ENCODE peak calls at places on chromosomes 2 and 18, in seven cellular contexts. One of them, this sample, is unnamed.

GRCh38 chr2:138777996-138778395 is 2.2 kb downstream of the NXPH2 start:
- DNase-seq in KBM-7: no peak
- DNase-seq in NCI-H510A treated with DMSO at 0.1 percent for 48 hours: no peak
- DNase-seq in NCI-H1092: no peak
- DNase-seq in memory B cell: no peak
- DNase-seq in H9: peak
- DNase-seq in NCI-H1436 treated with DMSO at 0.1 percent for 48 hours: no peak
- DNase-seq in this sample: no peak

GRCh38 chr2:213016984-213017351 is 134.4 kb downstream of the IKZF2 start:
- DNase-seq in NCI-H1092: no peak
- DNase-seq in H9: no peak
- DNase-seq in NCI-H1436 treated with DMSO at 0.1 percent for 48 hours: no peak
- DNase-seq in memory B cell: no peak
- DNase-seq in KBM-7: no peak
- DNase-seq in NCI-H510A treated with DMSO at 0.1 percent for 48 hours: no peak
- DNase-seq in this sample: no peak

GRCh38 chr18:39681061-39681460 is 2115.5 kb upstream of the CELF4 start:
- DNase-seq in NCI-H510A treated with DMSO at 0.1 percent for 48 hours: no peak
- DNase-seq in memory B cell: no peak
- DNase-seq in H9: no peak
- DNase-seq in KBM-7: no peak
- DNase-seq in NCI-H1092: peak
- DNase-seq in NCI-H1436 treated with DMSO at 0.1 percent for 48 hours: no peak
- DNase-seq in this sample: peak

GRCh38 chr2:240223631-240224030 is 83.2 kb upstream of the OTOS start:
- DNase-seq in NCI-H1092: no peak
- DNase-seq in NCI-H510A treated with DMSO at 0.1 percent for 48 hours: no peak
- DNase-seq in memory B cell: no peak
- DNase-seq in H9: no peak
- DNase-seq in KBM-7: no peak
- DNase-seq in NCI-H1436 treated with DMSO at 0.1 percent for 48 hours: no peak
- DNase-seq in this sample: no peak

GRCh38 chr2:191041418-191042161 is 27.6 kb upstream of the STAT1 start:
- DNase-seq in NCI-H1092: no peak
- DNase-seq in KBM-7: no peak
- DNase-seq in memory B cell: no peak
- DNase-seq in NCI-H1436 treated with DMSO at 0.1 percent for 48 hours: no peak
- DNase-seq in NCI-H510A treated with DMSO at 0.1 percent for 48 hours: no peak
- DNase-seq in H9: peak
- DNase-seq in this sample: no peak

GRCh38 chr2:137837830-137838229 is 126.4 kb upstream of the HNMT start:
- DNase-seq in KBM-7: no peak
- DNase-seq in memory B cell: no peak
- DNase-seq in NCI-H1436 treated with DMSO at 0.1 percent for 48 hours: no peak
- DNase-seq in NCI-H510A treated with DMSO at 0.1 percent for 48 hours: no peak
- DNase-seq in NCI-H1092: no peak
- DNase-seq in H9: no peak
- DNase-seq in this sample: no peak

GRCh38 chr2:218993345-218994315 is at the start of gene CRYBA2:
- DNase-seq in KBM-7: no peak
- DNase-seq in NCI-H1436 treated with DMSO at 0.1 percent for 48 hours: no peak
- DNase-seq in NCI-H1092: peak
- DNase-seq in memory B cell: no peak
- DNase-seq in H9: peak
- DNase-seq in NCI-H510A treated with DMSO at 0.1 percent for 48 hours: no peak
- DNase-seq in this sample: peak

GRCh38 chr18:4125246-4125938 is 329.7 kb downstream of the DLGAP1 start:
- DNase-seq in NCI-H1092: peak
- DNase-seq in NCI-H510A treated with DMSO at 0.1 percent for 48 hours: no peak
- DNase-seq in NCI-H1436 treated with DMSO at 0.1 percent for 48 hours: no peak
- DNase-seq in H9: peak
- DNase-seq in KBM-7: no peak
- DNase-seq in memory B cell: no peak
- DNase-seq in this sample: no peak

GRCh38 chr2:127695491-127696472 is 5.5 kb upstream of the SFT2D3 start:
- DNase-seq in NCI-H510A treated with DMSO at 0.1 percent for 48 hours: peak
- DNase-seq in NCI-H1436 treated with DMSO at 0.1 percent for 48 hours: no peak
- DNase-seq in NCI-H1092: no peak
- DNase-seq in memory B cell: peak
- DNase-seq in KBM-7: no peak
- DNase-seq in H9: peak
- DNase-seq in this sample: no peak

GRCh38 chr2:172342056-172342455 is 85.3 kb upstream of the ITGA6 start:
- DNase-seq in H9: no peak
- DNase-seq in KBM-7: no peak
- DNase-seq in NCI-H510A treated with DMSO at 0.1 percent for 48 hours: no peak
- DNase-seq in NCI-H1436 treated with DMSO at 0.1 percent for 48 hours: no peak
- DNase-seq in NCI-H1092: no peak
- DNase-seq in memory B cell: no peak
- DNase-seq in this sample: no peak

GRCh38 chr2:37671013-37671815 is at the start of gene CDC42EP3:
- DNase-seq in KBM-7: peak
- DNase-seq in NCI-H1092: no peak
- DNase-seq in NCI-H510A treated with DMSO at 0.1 percent for 48 hours: peak
- DNase-seq in H9: peak
- DNase-seq in memory B cell: peak
- DNase-seq in NCI-H1436 treated with DMSO at 0.1 percent for 48 hours: no peak
- DNase-seq in this sample: peak

GRCh38 chr2:877747-878146 is 72.9 kb upstream of the SNTG2 start:
- DNase-seq in H9: peak
- DNase-seq in NCI-H1092: no peak
- DNase-seq in NCI-H510A treated with DMSO at 0.1 percent for 48 hours: no peak
- DNase-seq in KBM-7: no peak
- DNase-seq in NCI-H1436 treated with DMSO at 0.1 percent for 48 hours: no peak
- DNase-seq in memory B cell: no peak
- DNase-seq in this sample: no peak

GRCh38 chr2:148130571-148130970 is 109.7 kb downstream of the MBD5 start:
- DNase-seq in NCI-H1092: no peak
- DNase-seq in memory B cell: no peak
- DNase-seq in H9: no peak
- DNase-seq in KBM-7: no peak
- DNase-seq in NCI-H1436 treated with DMSO at 0.1 percent for 48 hours: no peak
- DNase-seq in NCI-H510A treated with DMSO at 0.1 percent for 48 hours: no peak
- DNase-seq in this sample: no peak

GRCh38 chr2:235050992-235051351 is 99.2 kb downstream of the SH3BP4 start:
- DNase-seq in NCI-H510A treated with DMSO at 0.1 percent for 48 hours: peak
- DNase-seq in memory B cell: no peak
- DNase-seq in H9: no peak
- DNase-seq in KBM-7: peak
- DNase-seq in NCI-H1436 treated with DMSO at 0.1 percent for 48 hours: peak
- DNase-seq in NCI-H1092: peak
- DNase-seq in this sample: peak

GRCh38 chr2:71943238-71944182 is 204.2 kb downstream of the CYP26B1 start:
- DNase-seq in NCI-H510A treated with DMSO at 0.1 percent for 48 hours: no peak
- DNase-seq in KBM-7: no peak
- DNase-seq in NCI-H1436 treated with DMSO at 0.1 percent for 48 hours: no peak
- DNase-seq in H9: peak
- DNase-seq in memory B cell: no peak
- DNase-seq in NCI-H1092: no peak
- DNase-seq in this sample: no peak

GRCh38 chr2:185012643-185013042 is 414.3 kb downstream of the ZNF804A start:
- DNase-seq in memory B cell: no peak
- DNase-seq in H9: no peak
- DNase-seq in NCI-H1092: no peak
- DNase-seq in NCI-H510A treated with DMSO at 0.1 percent for 48 hours: no peak
- DNase-seq in KBM-7: no peak
- DNase-seq in NCI-H1436 treated with DMSO at 0.1 percent for 48 hours: no peak
- DNase-seq in this sample: no peak

GRCh38 chr2:173146590-173146989 is 70.9 kb downstream of the MAP3K20 start:
- DNase-seq in memory B cell: no peak
- DNase-seq in KBM-7: no peak
- DNase-seq in NCI-H510A treated with DMSO at 0.1 percent for 48 hours: no peak
- DNase-seq in H9: no peak
- DNase-seq in NCI-H1092: no peak
- DNase-seq in NCI-H1436 treated with DMSO at 0.1 percent for 48 hours: no peak
- DNase-seq in this sample: no peak

GRCh38 chr2:73982140-73982617 is 2.5 kb upstream of the TET3 start:
- DNase-seq in NCI-H1436 treated with DMSO at 0.1 percent for 48 hours: no peak
- DNase-seq in H9: no peak
- DNase-seq in NCI-H1092: no peak
- DNase-seq in NCI-H510A treated with DMSO at 0.1 percent for 48 hours: no peak
- DNase-seq in KBM-7: no peak
- DNase-seq in memory B cell: no peak
- DNase-seq in this sample: no peak

GRCh38 chr2:9092383-9093282 is 89.1 kb upstream of the MBOAT2 start:
- DNase-seq in NCI-H1092: no peak
- DNase-seq in memory B cell: no peak
- DNase-seq in H9: no peak
- DNase-seq in NCI-H1436 treated with DMSO at 0.1 percent for 48 hours: no peak
- DNase-seq in KBM-7: no peak
- DNase-seq in NCI-H510A treated with DMSO at 0.1 percent for 48 hours: no peak
- DNase-seq in this sample: no peak

GRCh38 chr2:231198291-231199173 is at the start of gene ARMC9:
- DNase-seq in memory B cell: peak
- DNase-seq in NCI-H510A treated with DMSO at 0.1 percent for 48 hours: peak
- DNase-seq in KBM-7: peak
- DNase-seq in NCI-H1092: peak
- DNase-seq in NCI-H1436 treated with DMSO at 0.1 percent for 48 hours: peak
- DNase-seq in H9: peak
- DNase-seq in this sample: peak

GRCh38 chr18:35582899-35583558 is 1.5 kb downstream of the GALNT1 start:
- DNase-seq in NCI-H1436 treated with DMSO at 0.1 percent for 48 hours: peak
- DNase-seq in H9: no peak
- DNase-seq in NCI-H1092: no peak
- DNase-seq in KBM-7: no peak
- DNase-seq in NCI-H510A treated with DMSO at 0.1 percent for 48 hours: peak
- DNase-seq in memory B cell: no peak
- DNase-seq in this sample: peak

GRCh38 chr2:203077458-203077857 is 62.8 kb downstream of the NBEAL1 start:
- DNase-seq in memory B cell: no peak
- DNase-seq in NCI-H1092: no peak
- DNase-seq in H9: no peak
- DNase-seq in KBM-7: no peak
- DNase-seq in NCI-H1436 treated with DMSO at 0.1 percent for 48 hours: no peak
- DNase-seq in NCI-H510A treated with DMSO at 0.1 percent for 48 hours: no peak
- DNase-seq in this sample: no peak

GRCh38 chr2:234395801-234396478 is 100.9 kb downstream of the ARL4C start:
- DNase-seq in NCI-H510A treated with DMSO at 0.1 percent for 48 hours: peak
- DNase-seq in KBM-7: no peak
- DNase-seq in NCI-H1436 treated with DMSO at 0.1 percent for 48 hours: peak
- DNase-seq in memory B cell: no peak
- DNase-seq in NCI-H1092: peak
- DNase-seq in H9: no peak
- DNase-seq in this sample: peak

GRCh38 chr2:30955516-30956132 is 148.4 kb upstream of the CAPN13 start:
- DNase-seq in memory B cell: no peak
- DNase-seq in NCI-H1436 treated with DMSO at 0.1 percent for 48 hours: no peak
- DNase-seq in NCI-H510A treated with DMSO at 0.1 percent for 48 hours: no peak
- DNase-seq in H9: no peak
- DNase-seq in NCI-H1092: no peak
- DNase-seq in KBM-7: no peak
- DNase-seq in this sample: no peak

GRCh38 chr2:228681426-228681825 is 499.9 kb upstream of the SPHKAP start:
- DNase-seq in NCI-H1092: no peak
- DNase-seq in NCI-H510A treated with DMSO at 0.1 percent for 48 hours: peak
- DNase-seq in H9: peak
- DNase-seq in memory B cell: no peak
- DNase-seq in KBM-7: peak
- DNase-seq in NCI-H1436 treated with DMSO at 0.1 percent for 48 hours: no peak
- DNase-seq in this sample: no peak